ENCODE peak calls at places on chromosomes 13 and 19, in six cellular contexts. L is HFFc6, B is endothelial cell, N is gastrocnemius medialis, U is transverse colon, J is nephron progenitor cell. G is an unnamed sample.

GRCh38 chr13:27262546-27262945 is 8.1 kb upstream of the RASL11A start:
- DNase-seq in U (no peak), J (no peak), L (no peak), B (no peak), N (no peak), G (no peak)

GRCh38 chr13:110561335-110562033 is at the start of gene RAB20:
- DNase-seq in U (peak), L (peak), B (peak), J (peak), N (peak), G (peak)

GRCh38 chr19:35032356-35032865 is 2.1 kb downstream of the SCN1B start:
- DNase-seq in N (no peak), B (no peak), J (no peak), U (no peak), L (no peak), G (no peak)

GRCh38 chr19:2034729-2035589 is 16.1 kb downstream of the MKNK2 start:
- DNase-seq in N (peak), U (peak), B (peak), L (no peak), J (peak), G (peak)

GRCh38 chr19:52749780-52750179 is 14.9 kb upstream of the ZNF611 start:
- DNase-seq in N (no peak), L (no peak), U (no peak), J (no peak), B (no peak), G (no peak)

GRCh38 chr13:102642475-102642874 is 45.7 kb downstream of the TPP2 start:
- DNase-seq in B (no peak), J (no peak), L (no peak), U (peak), N (peak), G (no peak)

GRCh38 chr19:5897189-5897969 is 6.2 kb downstream of the NDUFA11 start:
- DNase-seq in N (no peak), B (no peak), J (no peak), L (no peak), U (no peak), G (no peak)

GRCh38 chr13:63944896-63945295 is 2529.2 kb upstream of the PCDH20 start:
- DNase-seq in J (no peak), L (no peak), B (no peak), N (no peak), U (no peak), G (no peak)

GRCh38 chr19:55676889-55677505 is 2.0 kb downstream of the EPN1 start:
- DNase-seq in L (no peak), B (no peak), U (no peak), N (no peak), J (no peak), G (no peak)

GRCh38 chr19:46697142-46697960 is 19.6 kb downstream of the PRKD2 start:
- DNase-seq in B (peak), U (peak), N (peak), J (peak), L (no peak), G (peak)

GRCh38 chr19:860481-861098 is 1.1 kb downstream of the CFD start:
- DNase-seq in L (peak), J (peak), U (peak), B (peak), N (peak), G (peak)

GRCh38 chr19:30283556-30283955 is 88.6 kb upstream of the ZNF536 start:
- DNase-seq in U (no peak), J (no peak), N (no peak), L (no peak), B (no peak), G (no peak)

GRCh38 chr13:99450416-99450815 is 50.9 kb upstream of the TM9SF2 start:
- DNase-seq in J (no peak), L (no peak), N (no peak), U (no peak), B (no peak), G (no peak)

GRCh38 chr13:102999498-102999897 is 66.7 kb downstream of the SLC10A2 start:
- DNase-seq in B (no peak), U (no peak), J (no peak), L (no peak), N (no peak), G (no peak)

GRCh38 chr13:50387124-50387581 is 371.9 kb downstream of the KCNRG start:
- DNase-seq in N (peak), B (no peak), J (peak), L (no peak), U (peak), G (peak)

GRCh38 chr19:40619333-40620160 is 18.4 kb downstream of the LTBP4 start:
- DNase-seq in B (no peak), J (no peak), U (no peak), L (no peak), N (no peak), G (no peak)

GRCh38 chr13:39016789-39017188 is 21.1 kb downstream of the PROSER1 start:
- DNase-seq in N (no peak), B (no peak), U (peak), J (peak), L (peak), G (peak)

GRCh38 chr19:335072-335471 is 9.5 kb downstream of the MIER2 start:
- DNase-seq in L (no peak), B (no peak), U (no peak), J (no peak), N (no peak), G (no peak)

GRCh38 chr19:5805465-5806132 is 732 bp downstream of the NRTN start:
- DNase-seq in L (peak), U (peak), J (peak), B (peak), N (no peak), G (peak)

GRCh38 chr13:99768986-99769385 is 202.6 kb downstream of the ZIC5 start:
- DNase-seq in L (no peak), U (no peak), J (no peak), N (no peak), B (no peak), G (no peak)

GRCh38 chr19:51743405-51743804 is 8.3 kb downstream of the FPR1 start:
- DNase-seq in B (no peak), N (no peak), J (no peak), L (no peak), U (no peak), G (no peak)

GRCh38 chr19:37572203-37572602 is 22.4 kb downstream of the ZNF571 start:
- DNase-seq in N (no peak), J (no peak), U (no peak), B (no peak), L (peak), G (no peak)

GRCh38 chr19:51810228-51810627 is 15.3 kb downstream of the FPR3 start:
- DNase-seq in U (no peak), L (peak), N (no peak), B (no peak), J (no peak), G (no peak)

GRCh38 chr19:35717665-35718344 is at the start of gene KMT2B:
- DNase-seq in N (peak), L (peak), J (peak), B (no peak), U (peak), G (peak)

GRCh38 chr13:32415019-32415418 is 12.9 kb downstream of the N4BP2L1 start:
- DNase-seq in U (peak), N (no peak), B (peak), L (no peak), J (no peak), G (peak)

DNA sequence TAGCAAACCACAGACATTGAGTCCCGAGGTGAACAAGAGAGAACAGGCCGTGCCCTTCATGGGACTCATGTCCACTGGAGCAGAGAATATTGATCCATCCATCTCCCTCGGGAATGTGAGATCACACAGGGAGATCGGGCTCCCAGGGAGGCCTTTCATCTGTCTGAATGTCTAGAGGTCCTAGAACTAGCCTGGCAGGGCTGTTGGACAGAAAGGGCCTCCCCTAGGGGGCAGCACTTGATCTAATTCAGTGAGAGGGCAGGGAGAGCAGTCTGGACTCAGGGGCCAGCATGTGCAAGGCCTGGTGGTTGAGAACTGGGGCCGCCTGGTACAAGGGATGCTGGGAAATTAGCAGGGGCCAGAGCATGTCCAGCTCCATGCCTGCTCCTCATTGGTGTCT is 4.3 kb downstream of the RUVBL2 start:
- DNase-seq in L (peak), J (peak), N (peak), B (peak), U (peak), G (peak)
- TF ChIP-seq CTCF in L (peak), J (peak), N (no peak), B (peak), U (peak), G (peak)

GRCh38 chr19:42176649-42176989 is 40.9 kb downstream of the DEDD2 start:
- DNase-seq in B (peak), J (no peak), U (no peak), L (no peak), N (no peak), G (no peak)

GRCh38 chr19:42176990-42177685 is 40.3 kb downstream of the DEDD2 start:
- DNase-seq in B (peak), N (peak), U (peak), L (peak), J (peak), G (peak)

GRCh38 chr19:42178791-42179500 is 38.5 kb downstream of the DEDD2 start:
- DNase-seq in L (no peak), J (peak), B (peak), N (no peak), U (no peak), G (peak)

GRCh38 chr19:42177686-42178019 is 39.8 kb downstream of the DEDD2 start:
- DNase-seq in L (no peak), J (no peak), U (no peak), N (no peak), B (no peak), G (no peak)

DNA sequence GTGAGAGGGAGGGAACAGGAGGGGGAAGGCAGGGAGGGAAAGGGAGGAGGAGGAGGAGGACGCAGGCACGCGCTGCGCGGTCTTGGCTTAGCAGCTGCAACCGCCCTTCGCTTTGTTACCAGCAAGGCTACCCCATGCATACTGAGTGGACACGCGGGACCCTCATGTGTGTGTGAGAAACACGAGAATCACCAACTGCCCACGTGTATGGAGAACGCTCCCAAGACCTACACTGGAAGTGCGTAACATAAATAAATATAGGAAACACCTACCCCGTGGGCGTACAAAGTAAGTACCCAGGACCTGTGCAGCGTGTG is 38.0 kb downstream of the DEDD2 start:
- DNase-seq in N (no peak), U (no peak), J (no peak), B (no peak), L (no peak), G (no peak)
- TF ChIP-seq CTCF in N (no peak), U (no peak), J (no peak), B (peak), L (no peak), G (peak)

DNA sequence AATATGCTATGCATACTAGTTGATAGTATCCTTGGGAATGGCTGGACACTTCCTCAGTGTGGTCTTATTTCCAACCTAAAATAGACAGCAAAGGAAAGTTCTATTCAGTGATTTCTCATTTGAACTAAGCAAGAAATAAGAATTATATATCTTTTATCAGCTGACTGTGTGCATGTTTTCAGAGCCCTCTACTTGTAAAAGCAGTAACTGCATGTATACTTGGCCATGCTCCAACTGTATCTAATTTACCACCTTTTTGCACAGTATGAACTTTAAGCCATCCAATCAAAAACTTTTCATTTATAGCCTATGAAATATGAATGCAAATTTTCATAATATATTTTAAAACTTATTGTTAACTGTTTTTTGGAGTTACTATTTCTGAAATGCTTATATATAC is 136.4 kb upstream of the PCDH9 start:
- DNase-seq in N (no peak), U (no peak), B (no peak), J (no peak), L (no peak), G (no peak)
- TF ChIP-seq CTCF in N (no peak), U (no peak), B (no peak), J (no peak), L (no peak), G (peak)

GRCh38 chr13:61339054-61339621 is 76.5 kb downstream of the PCDH20 start:
- DNase-seq in U (no peak), N (no peak), J (no peak), B (no peak), L (no peak), G (no peak)
- TF ChIP-seq CTCF in U (no peak), N (no peak), J (no peak), B (no peak), L (no peak), G (no peak)

GRCh38 chr19:49243129-49243528 is 81.9 kb downstream of the SLC6A16 start:
- DNase-seq in N (no peak), L (no peak), U (no peak), B (no peak), J (no peak), G (no peak)

GRCh38 chr19:49244256-49244655 is 80.7 kb downstream of the SLC6A16 start:
- DNase-seq in L (no peak), B (no peak), N (no peak), J (no peak), U (no peak), G (no peak)

GRCh38 chr19:49241769-49242168 is 83.2 kb downstream of the SLC6A16 start:
- DNase-seq in B (no peak), J (no peak), U (no peak), N (no peak), L (no peak), G (no peak)

DNA sequence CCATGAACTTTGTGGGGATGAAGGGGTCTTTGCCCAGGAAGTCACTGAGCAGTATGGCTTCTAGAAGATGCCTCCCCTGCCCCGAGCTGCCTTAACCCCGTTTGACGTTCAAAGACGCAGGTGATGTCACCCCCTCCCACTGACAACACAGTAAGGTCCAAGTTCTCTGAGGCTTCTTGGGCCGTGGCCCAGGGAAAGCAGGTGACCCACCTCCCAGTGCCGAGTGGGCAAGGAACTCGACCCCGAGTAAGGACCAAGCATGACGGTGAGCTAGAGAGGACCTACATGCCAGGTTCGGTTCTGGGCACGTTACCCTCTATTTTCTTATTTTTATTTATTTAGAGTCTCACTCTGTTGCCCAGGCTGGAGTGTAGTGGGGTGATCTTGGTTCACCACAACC is 81.3 kb downstream of the SLC6A16 start:
- DNase-seq in U (no peak), N (no peak), J (no peak), L (no peak), B (no peak), G (no peak)
- TF ChIP-seq CTCF in U (no peak), N (no peak), J (no peak), L (no peak), B (no peak), G (no peak)

G was measured in glutamatergic neuron.